ENCODE peak calls at places on chromosomes 3 and 15, in nine cellular contexts. D is mammary epithelial cell, K is heart left ventricle, A is fibroblast of pulmonary artery, G is A549, W is astrocyte, Q is IMR-90, J is brain microvascular endothelial cell, Y is left ventricle myocardium inferior. Z is an unnamed sample.

GRCh38 chr15:38455096-38455495 is 1.2 kb downstream of the FAM98B start:
- DNase-seq in D (no peak), J (no peak), W (no peak), Q (peak), G (no peak), A (peak), K (no peak), Y (no peak), Z (no peak)

GRCh38 chr3:151766454-151766853 is 32.7 kb downstream of the AADACL2 start:
- DNase-seq in K (no peak), W (peak), Q (peak), J (peak), G (peak), A (peak), D (peak), Y (no peak), Z (no peak)

GRCh38 chr15:60480888-60481287 is 1.9 kb upstream of the ICE2 start:
- DNase-seq in J (no peak), K (no peak), G (no peak), A (no peak), Y (no peak), D (no peak), W (no peak), Q (no peak), Z (no peak)

GRCh38 chr3:192905980-192906678 is 11.5 kb downstream of the MB21D2 start:
- DNase-seq in J (no peak), Y (no peak), A (no peak), D (no peak), W (no peak), Q (no peak), G (no peak), K (no peak), Z (no peak)

GRCh38 chr3:2360815-2361214 is 262.1 kb downstream of the CNTN4 start:
- DNase-seq in Q (no peak), Y (no peak), J (no peak), A (peak), K (no peak), G (no peak), W (no peak), D (no peak), Z (no peak)

GRCh38 chr3:166860217-166860616 is 519.9 kb downstream of the ZBBX start:
- DNase-seq in K (no peak), W (no peak), Q (no peak), D (peak), Y (no peak), G (no peak), A (no peak), J (no peak), Z (no peak)

GRCh38 chr3:197882580-197882979 is 67.4 kb upstream of the RPL35A start:
- DNase-seq in G (no peak), J (no peak), A (no peak), Y (no peak), D (no peak), K (no peak), W (no peak), Q (no peak), Z (no peak)

GRCh38 chr15:22918056-22918455 is 62.1 kb downstream of the CYFIP1 start:
- DNase-seq in W (peak), K (no peak), D (peak), G (peak), J (peak), Q (peak), A (peak), Y (no peak), Z (peak)

GRCh38 chr3:16064660-16065414 is 109.6 kb upstream of the GALNT15 start:
- DNase-seq in J (peak), D (peak), G (peak), K (peak), Q (peak), Y (peak), A (peak), W (peak), Z (no peak)

GRCh38 chr3:79822076-79822475 is 54.3 kb upstream of the ROBO1 start:
- DNase-seq in W (no peak), Q (no peak), D (no peak), K (no peak), A (no peak), J (no peak), Y (no peak), G (no peak), Z (no peak)

GRCh38 chr3:17951241-17951640 is 208.8 kb upstream of the TBC1D5 start:
- DNase-seq in J (no peak), Y (no peak), A (no peak), W (no peak), Q (no peak), G (no peak), K (no peak), D (no peak), Z (no peak)

GRCh38 chr3:181565416-181565815 is 146.3 kb upstream of the SOX2 start:
- DNase-seq in Q (no peak), D (no peak), K (no peak), J (no peak), Y (no peak), A (no peak), W (no peak), G (no peak), Z (no peak)

GRCh38 chr3:187773233-187773962 is 28.1 kb upstream of the BCL6 start:
- DNase-seq in A (no peak), J (no peak), Y (no peak), G (no peak), W (no peak), K (no peak), D (no peak), Q (no peak), Z (no peak)

GRCh38 chr15:70376929-70377691 is 279.4 kb upstream of the TLE3 start:
- DNase-seq in A (peak), K (peak), W (peak), Q (peak), J (peak), D (peak), G (no peak), Y (peak), Z (peak)
- H3K4me3 ChIP-seq in A (peak), K (peak), W (peak), Q (no peak), J (peak), D (peak), G (no peak), Y (peak), Z (no peak)

GRCh38 chr15:80070840-80071239 is 11.4 kb downstream of the ZFAND6 start:
- DNase-seq in K (no peak), G (peak), Q (peak), W (peak), Y (no peak), D (no peak), A (peak), J (no peak), Z (no peak)

GRCh38 chr15:80061581-80061980 is 2.1 kb downstream of the ZFAND6 start:
- DNase-seq in Q (peak), G (no peak), D (no peak), W (no peak), A (peak), J (no peak), Y (no peak), K (no peak), Z (no peak)

GRCh38 chr15:80071652-80072051 is 12.2 kb downstream of the ZFAND6 start:
- DNase-seq in K (no peak), D (no peak), Y (no peak), Q (no peak), A (no peak), G (no peak), W (no peak), J (no peak), Z (no peak)

GRCh38 chr15:80068578-80068977 is 9.1 kb downstream of the ZFAND6 start:
- DNase-seq in Q (peak), K (no peak), G (no peak), D (no peak), Y (no peak), W (peak), A (no peak), J (no peak), Z (no peak)

GRCh38 chr15:80066912-80067311 is 7.4 kb downstream of the ZFAND6 start:
- DNase-seq in Q (no peak), W (no peak), G (no peak), J (no peak), A (no peak), Y (no peak), D (no peak), K (no peak), Z (no peak)
- H3K4me3 ChIP-seq in Q (no peak), W (no peak), G (no peak), J (no peak), A (no peak), Y (no peak), D (no peak), K (no peak), Z (no peak)

GRCh38 chr3:13047296-13048165 is 25.7 kb downstream of the IQSEC1 start:
- DNase-seq in Q (no peak), A (no peak), K (no peak), D (no peak), W (no peak), J (no peak), Y (no peak), G (no peak), Z (no peak)
- H3K4me3 ChIP-seq in Q (no peak), A (no peak), K (no peak), D (no peak), W (no peak), J (no peak), Y (no peak), G (no peak), Z (no peak)

GRCh38 chr15:82950746-82951370 is 1.7 kb downstream of the HOMER2 start:
- DNase-seq in Q (no peak), Y (no peak), D (no peak), A (no peak), W (no peak), J (no peak), K (no peak), G (no peak), Z (no peak)
- H3K4me3 ChIP-seq in Q (no peak), Y (peak), D (no peak), A (no peak), W (no peak), J (no peak), K (peak), G (no peak), Z (no peak)

GRCh38 chr3:195907730-195908438 is 467 bp downstream of the TNK2 start:
- DNase-seq in D (peak), G (peak), Y (no peak), K (no peak), A (no peak), W (no peak), Q (no peak), J (no peak), Z (peak)
- H3K4me3 ChIP-seq in D (peak), G (peak), Y (peak), K (peak), A (peak), W (peak), Q (peak), J (peak), Z (peak)

GRCh38 chr3:29282431-29283296 is 1.8 kb downstream of the RBMS3 start:
- DNase-seq in G (peak), Y (no peak), J (peak), K (no peak), D (peak), A (peak), W (peak), Q (peak), Z (no peak)
- H3K4me3 ChIP-seq in G (peak), Y (peak), J (peak), K (peak), D (peak), A (peak), W (peak), Q (peak), Z (peak)

GRCh38 chr3:154345422-154346122 is 21.3 kb upstream of the DHX36 start:
- DNase-seq in Y (no peak), J (no peak), G (no peak), D (no peak), A (no peak), Q (no peak), W (no peak), K (no peak), Z (no peak)
- H3K4me3 ChIP-seq in Y (no peak), J (no peak), G (no peak), D (no peak), A (no peak), Q (no peak), W (no peak), K (no peak), Z (no peak)

DNA sequence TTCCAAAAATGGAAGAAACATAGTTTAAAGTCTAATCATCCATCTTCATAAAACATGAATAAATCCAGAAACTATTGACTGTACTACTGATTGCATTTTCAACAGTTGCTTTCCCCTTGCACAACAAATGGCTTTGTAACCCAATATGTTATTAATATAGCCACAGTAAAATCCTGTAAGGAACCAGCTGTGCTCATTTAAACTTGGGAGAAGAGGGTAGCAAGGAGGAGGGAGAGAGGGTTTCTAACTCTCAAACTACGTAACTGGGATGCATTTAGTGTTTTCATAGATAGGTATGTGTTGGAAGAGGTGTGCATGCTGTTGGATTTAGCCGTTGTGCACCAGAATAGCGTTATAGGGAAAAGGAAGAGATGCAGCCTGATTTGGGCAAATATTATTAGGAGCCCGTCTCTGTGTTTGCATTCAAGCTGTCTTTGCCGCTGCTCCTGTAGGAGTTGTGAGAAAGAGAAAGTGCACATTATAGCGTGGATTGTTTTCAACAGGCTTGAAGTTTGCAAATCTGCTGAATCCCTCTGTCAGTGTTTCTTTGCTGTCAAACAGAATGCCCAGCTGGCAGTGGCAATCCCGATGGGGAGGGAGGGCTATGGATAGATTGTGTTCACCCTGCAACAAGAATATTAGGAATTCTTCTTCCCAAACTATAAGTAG is 39.4 kb downstream of the ARPP21 start:
- DNase-seq in Q (no peak), J (no peak), W (no peak), G (no peak), K (no peak), A (no peak), Y (no peak), D (no peak), Z (no peak)
- H3K4me3 ChIP-seq in Q (no peak), J (no peak), W (no peak), G (no peak), K (no peak), A (no peak), Y (no peak), D (no peak), Z (no peak)

DNA sequence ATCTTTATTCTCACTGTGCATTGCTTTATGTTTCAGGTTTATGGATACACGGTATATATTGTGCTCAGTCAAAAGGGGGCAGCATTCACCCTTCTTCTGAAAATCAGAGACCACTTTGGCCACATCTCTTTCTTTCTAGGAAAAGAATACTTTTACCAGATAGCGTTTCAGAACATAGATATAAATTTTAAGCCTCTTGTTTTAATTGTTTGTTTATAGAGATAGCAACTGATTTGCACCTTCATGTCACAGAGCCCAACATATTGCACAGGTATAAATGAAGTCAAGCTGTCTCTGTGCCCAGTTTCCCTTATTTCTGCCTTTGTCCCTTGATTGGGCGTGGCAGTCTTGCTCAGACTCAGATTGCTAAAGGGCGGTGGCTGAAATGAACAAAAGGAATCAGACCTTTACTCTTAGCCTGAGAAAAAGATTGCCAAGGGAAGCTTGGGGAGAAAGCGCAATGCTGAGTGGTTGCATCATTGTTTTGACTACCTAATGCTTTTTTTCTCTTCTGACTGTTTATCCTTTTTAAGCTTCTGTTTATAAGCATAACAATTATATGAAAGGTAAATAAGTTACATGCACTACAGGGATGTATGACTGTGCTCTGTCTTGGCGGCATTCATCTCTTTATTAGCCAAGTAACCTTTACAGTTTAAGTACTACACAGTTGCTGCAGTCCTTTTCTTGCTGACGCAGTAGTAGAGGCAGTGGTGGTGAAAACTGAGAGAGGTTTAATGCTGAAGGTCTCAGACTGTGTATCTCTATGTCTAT is 70.8 kb upstream of the ZBTB20 start:
- DNase-seq in Y (no peak), D (peak), A (peak), W (peak), G (peak), J (peak), Q (peak), K (peak), Z (no peak)
- H3K4me3 ChIP-seq in Y (no peak), D (no peak), A (no peak), W (no peak), G (no peak), J (no peak), Q (no peak), K (no peak), Z (no peak)

Z was measured in upper lobe of left lung.